ENCODE peak calls at places on chromosomes 5 and 9, in six cellular contexts. Z is activated naive CD4-positive, alpha-beta T cell treated with anti-CD3 and anti-CD28 coated beads, Interleukin-2, amount 10 ng/mL, durations not matched to agents 7 days and 5 days; A is naive thymus-derived CD8-positive, alpha-beta T cell; D is CD8-positive, alpha-beta memory T cell; B is cardiac muscle cell; E is memory B cell. T is an unnamed sample.

GRCh38 chr5:67774796-67775195 is 440.8 kb upstream of the PIK3R1 start:
- DNase-seq in Z (no peak), A (no peak), D (no peak), B (no peak), E (no peak), T (no peak)

GRCh38 chr5:52784741-52785140 is 3.0 kb upstream of the ITGA1 start:
- DNase-seq in Z (no peak), A (no peak), D (no peak), B (no peak), E (no peak), T (no peak)

GRCh38 chr9:10700266-10700665 is 87.5 kb upstream of the PTPRD start:
- DNase-seq in Z (no peak), A (no peak), D (no peak), B (no peak), E (no peak), T (no peak)

GRCh38 chr9:132141948-132142594 is 19.8 kb upstream of the NTNG2 start:
- DNase-seq in Z (no peak), A (no peak), D (no peak), B (no peak), E (no peak), T (peak)

GRCh38 chr5:140565024-140565779 is 574 bp downstream of the SLC35A4 start:
- DNase-seq in Z (no peak), A (no peak), D (no peak), B (no peak), E (no peak), T (peak)

GRCh38 chr9:92378825-92379535 is 25.4 kb downstream of the OGN start:
- DNase-seq in Z (no peak), A (no peak), D (no peak), B (no peak), E (no peak), T (no peak)

GRCh38 chr9:133474215-133474614 is 4.7 kb downstream of the SLC2A6 start:
- DNase-seq in Z (no peak), A (no peak), D (no peak), B (no peak), E (no peak), T (no peak)

GRCh38 chr9:131748411-131748955 is 8.6 kb upstream of the RAPGEF1 start:
- DNase-seq in Z (no peak), A (no peak), D (no peak), B (no peak), E (no peak), T (no peak)

GRCh38 chr5:97141539-97141938 is 872 bp downstream of the LIX1 start:
- DNase-seq in Z (no peak), A (no peak), D (no peak), B (no peak), E (no peak), T (no peak)

GRCh38 chr9:98356953-98357352 is 101.5 kb upstream of the TBC1D2 start:
- DNase-seq in Z (no peak), A (no peak), D (no peak), B (no peak), E (no peak), T (no peak)

GRCh38 chr5:176748967-176749935 is 61.1 kb upstream of the UNC5A start:
- DNase-seq in Z (no peak), A (no peak), D (peak), B (no peak), E (no peak), T (no peak)

GRCh38 chr5:94908889-94909480 is 290.5 kb downstream of the SLF1 start:
- DNase-seq in Z (no peak), A (no peak), D (no peak), B (peak), E (peak), T (peak)

GRCh38 chr5:67983251-67983941 is 232.2 kb upstream of the PIK3R1 start:
- DNase-seq in Z (no peak), A (no peak), D (no peak), B (no peak), E (no peak), T (peak)

GRCh38 chr5:116494784-116495480 is 79.7 kb downstream of the SEMA6A start:
- DNase-seq in Z (no peak), A (no peak), D (no peak), B (peak), E (no peak), T (peak)

GRCh38 chr9:133654736-133655657 is 18.8 kb downstream of the DBH start:
- DNase-seq in Z (no peak), A (no peak), D (no peak), B (no peak), E (no peak), T (no peak)

GRCh38 chr5:112776301-112776856 is 38.7 kb downstream of the APC start:
- DNase-seq in Z (no peak), A (no peak), D (no peak), B (no peak), E (no peak), T (peak)

GRCh38 chr5:175354961-175355360 is 89.0 kb downstream of the DRD1 start:
- DNase-seq in Z (no peak), A (no peak), D (no peak), B (no peak), E (no peak), T (no peak)

GRCh38 chr9:112074250-112075008 is 100.7 kb downstream of the SUSD1 start:
- DNase-seq in Z (peak), A (peak), D (peak), B (peak), E (peak), T (peak)

GRCh38 chr9:124286292-124286931 is 28.7 kb downstream of the NEK6 start:
- DNase-seq in Z (peak), A (no peak), D (peak), B (no peak), E (peak), T (peak)

GRCh38 chr9:113581865-113582697 is 118.6 kb downstream of the RGS3 start:
- DNase-seq in Z (peak), A (peak), D (peak), B (no peak), E (peak), T (peak)